ENCODE peak calls at places on chromosomes 3 and 15, in five cellular contexts. Z, B, U, L and R are unnamed samples.
A peak's percentile ranks its signal among the peaks of the same experiment; 100 is the strongest.

GRCh38 chr3:186909078-186909853 is 21.1 kb upstream of the ST6GAL1 start:
- DNase-seq in U (no peak), Z (peak; percentile 93), B (no peak), L (no peak), R (no peak)

GRCh38 chr3:176375519-176375918 is 821.8 kb downstream of the TBL1XR1 start:
- DNase-seq in Z (no peak), U (no peak), L (no peak), B (no peak), R (peak; percentile 11)

GRCh38 chr15:40357723-40358491 is at the start of gene DISP2:
- DNase-seq in Z (peak; percentile 94), L (peak; percentile 51), B (peak; percentile 92), U (peak; percentile 76), R (peak; percentile 80)

GRCh38 chr3:181326637-181327223 is 337.2 kb upstream of the DNAJC19 start:
- DNase-seq in U (no peak), Z (no peak), B (no peak), L (peak; percentile 15), R (peak; percentile 53)

GRCh38 chr15:76285241-76285825 is 25.9 kb downstream of the ETFA start:
- DNase-seq in L (no peak), U (no peak), Z (no peak), B (no peak), R (no peak)

GRCh38 chr3:27213450-27213849 is 155.7 kb downstream of the NEK10 start:
- DNase-seq in L (no peak), Z (no peak), U (no peak), B (no peak), R (no peak)

GRCh38 chr3:110743202-110743601 is 328.4 kb upstream of the NECTIN3 start:
- DNase-seq in Z (no peak), U (no peak), B (no peak), L (no peak), R (no peak)

GRCh38 chr3:16487506-16488175 is 25.9 kb downstream of the RFTN1 start:
- DNase-seq in L (no peak), Z (no peak), B (no peak), U (no peak), R (no peak)

GRCh38 chr3:84961492-84962255 is 2.9 kb downstream of the CADM2 start:
- DNase-seq in B (no peak), Z (no peak), L (no peak), U (no peak), R (no peak)

GRCh38 chr3:70053293-70053692 is 53.8 kb downstream of the SAMMSON start:
- DNase-seq in Z (no peak), U (no peak), B (no peak), L (no peak), R (no peak)

GRCh38 chr3:129000742-129001100 is 383 bp upstream of the EFCC1 start:
- DNase-seq in Z (no peak), B (no peak), U (no peak), L (no peak), R (no peak)

GRCh38 chr15:67840747-67841634 is 1.1 kb upstream of the RNU6-1 start:
- DNase-seq in B (no peak), U (peak; percentile 68), Z (no peak), L (no peak), R (peak; percentile 47)

GRCh38 chr15:67839929-67840746 is at the start of gene RNU6-1:
- DNase-seq in L (peak; percentile 81), U (peak; percentile 95), Z (peak; percentile 98), B (peak; percentile 94), R (peak; percentile 99)

GRCh38 chr15:67839358-67839928 is 402 bp downstream of the RNU6-1 start:
- DNase-seq in B (no peak), U (no peak), L (peak; percentile 34), Z (no peak), R (peak; percentile 75)

GRCh38 chr15:67836955-67837354 is 2.9 kb downstream of the RNU6-1 start:
- DNase-seq in L (no peak), U (no peak), Z (no peak), B (no peak), R (no peak)

DNA sequence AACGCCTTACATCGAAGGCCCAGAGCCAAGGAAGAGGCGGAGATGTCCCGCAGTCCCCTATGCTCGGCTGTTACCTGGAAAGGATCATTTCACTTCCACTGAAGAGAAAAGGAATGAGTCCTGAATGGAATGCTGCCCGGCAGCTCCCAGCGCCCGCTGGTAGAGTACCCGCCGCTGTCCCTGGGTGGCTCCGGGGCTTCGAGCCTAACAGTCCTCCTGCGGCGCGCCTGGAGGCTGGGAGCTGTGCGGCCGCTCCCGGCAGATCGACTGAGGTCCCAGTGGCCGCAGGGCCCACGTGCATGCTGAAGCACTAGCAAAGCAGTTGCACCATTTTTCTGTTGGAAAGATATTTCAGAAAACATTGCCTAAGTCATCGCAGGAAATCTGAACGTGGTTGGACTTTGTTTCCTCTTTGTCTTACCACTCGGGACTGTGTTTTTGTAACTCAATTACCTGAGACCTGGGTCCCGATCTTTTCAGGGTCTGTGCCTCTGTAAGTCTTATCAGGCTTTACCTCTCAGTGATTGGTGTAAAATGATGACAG is 984 bp downstream of the RNU6-1 start:
- DNase-seq in U (peak; percentile 74), B (peak; percentile 59), Z (peak; percentile 64), L (no peak), R (no peak)
- H3K4me3 ChIP-seq in U (peak overlapping the region; percentile 75), B (peak overlapping the region; percentile 80), Z (peak overlapping the region; percentile 42), L (no peak overlapping the region), R (no peak overlapping the region)

GRCh38 chr15:50227076-50227475 is 38.5 kb downstream of the HDC start:
- DNase-seq in U (no peak), Z (no peak), B (no peak), L (no peak), R (no peak)

GRCh38 chr15:50225897-50226296 is 39.6 kb downstream of the HDC start:
- DNase-seq in L (no peak), Z (no peak), B (no peak), U (no peak), R (no peak)

GRCh38 chr15:50225057-50225456 is 40.5 kb downstream of the HDC start:
- DNase-seq in B (no peak), Z (no peak), U (no peak), L (no peak), R (no peak)

GRCh38 chr15:50222181-50222580 is 40.2 kb downstream of the SLC27A2 start:
- DNase-seq in B (no peak), L (no peak), U (no peak), Z (no peak), R (no peak)

GRCh38 chr15:50224606-50225005 is 40.9 kb downstream of the HDC start:
- DNase-seq in U (no peak), Z (no peak), B (no peak), L (no peak), R (no peak)
- H3K36me3 ChIP-seq in U (no peaks in the 10 kb centered on the region), Z (no peaks in the 10 kb centered on the region), B (no peaks in the 10 kb centered on the region), L (no peaks in the 10 kb centered on the region), R (peaks cover 7% of the 10 kb centered on the region)

GRCh38 chr3:45026957-45027356 is 854 bp downstream of the CLEC3B start:
- DNase-seq in U (peak; percentile 96), B (no peak), L (no peak), Z (peak; percentile 56), R (no peak)
- H3K4me3 ChIP-seq in U (peak overlapping the region; percentile 43), B (no peak overlapping the region), L (no peak overlapping the region), Z (no peak overlapping the region), R (no peak overlapping the region)

GRCh38 chr3:193660698-193661400 is 67.8 kb downstream of the OPA1 start:
- DNase-seq in Z (no peak), B (no peak), L (no peak), U (no peak), R (no peak)
- H3K36me3 ChIP-seq in Z (peaks cover 80% of the 10 kb centered on the region), B (no peaks in the 10 kb centered on the region), L (peaks cover 30% of the 10 kb centered on the region), U (peaks cover 40% of the 10 kb centered on the region), R (peaks cover 60% of the 10 kb centered on the region)

GRCh38 chr15:80076321-80077318 is 17.1 kb downstream of the ZFAND6 start:
- DNase-seq in B (no peak), Z (no peak), L (no peak), U (no peak), R (peak; percentile 96)

GRCh38 chr15:80071652-80072051 is 12.2 kb downstream of the ZFAND6 start:
- DNase-seq in Z (no peak), B (no peak), U (no peak), L (no peak), R (no peak)

GRCh38 chr15:80070840-80071239 is 11.4 kb downstream of the ZFAND6 start:
- DNase-seq in L (no peak), Z (no peak), B (no peak), U (no peak), R (peak; percentile 96)

GRCh38 chr15:80072285-80072684 is 12.8 kb downstream of the ZFAND6 start:
- DNase-seq in L (peak; percentile 87), Z (no peak), B (no peak), U (no peak), R (peak; percentile 61)

GRCh38 chr15:80073197-80073596 is 13.7 kb downstream of the ZFAND6 start:
- DNase-seq in L (no peak), B (no peak), Z (no peak), U (no peak), R (no peak)
- H3K4me3 ChIP-seq in L (peak overlapping the region; percentile 52), B (no peak overlapping the region), Z (no peak overlapping the region), U (no peak overlapping the region), R (peak overlapping the region; percentile 38)

DNA sequence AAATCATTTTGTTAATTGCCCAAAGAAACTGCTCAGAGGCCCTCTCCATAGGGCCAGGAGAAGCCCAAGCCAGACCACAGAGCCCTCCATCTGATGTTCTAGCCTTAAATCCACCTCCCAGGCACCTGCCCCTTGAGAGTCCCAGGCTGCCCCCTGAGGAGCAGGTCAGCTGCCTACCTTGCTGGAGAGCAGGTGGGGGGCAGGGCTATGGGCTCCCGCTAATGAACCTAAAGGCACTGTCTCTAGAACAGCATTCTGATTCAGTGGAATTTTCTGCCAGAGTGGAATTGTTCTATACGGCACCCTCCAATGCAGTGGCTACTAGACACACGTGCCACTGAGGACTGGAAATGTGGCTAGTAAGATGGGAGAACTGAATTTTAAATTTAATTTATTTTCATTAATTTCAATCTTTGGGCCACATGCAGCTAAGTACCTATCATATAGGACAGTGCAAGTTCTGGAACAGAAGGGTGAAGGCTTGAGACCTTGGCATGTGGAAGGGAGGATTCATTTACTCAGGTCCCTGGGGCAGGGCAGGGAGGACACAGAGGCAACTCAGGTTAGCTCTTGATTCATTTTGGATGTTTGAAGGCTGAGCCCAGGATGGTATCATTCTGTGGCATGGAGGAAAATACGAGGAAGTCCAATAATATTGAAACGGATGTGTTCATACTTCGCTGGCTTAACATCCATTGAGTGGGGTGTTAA is 11.4 kb downstream of the AMOTL2 start:
- DNase-seq in B (no peak), Z (peak; percentile 33), L (no peak), U (no peak), R (no peak)
- H3K36me3 ChIP-seq in B (no peaks in the 10 kb centered on the region), Z (peaks cover 78% of the 10 kb centered on the region), L (peaks cover 75% of the 10 kb centered on the region), U (peaks cover 94% of the 10 kb centered on the region), R (peaks cover 91% of the 10 kb centered on the region)

GRCh38 chr3:6861331-6861988 is 545 bp downstream of the GRM7 start:
- DNase-seq in B (no peak), L (no peak), U (no peak), Z (no peak), R (no peak)
- H3K4me3 ChIP-seq in B (peak overlapping the region; percentile 37), L (no peak overlapping the region), U (peak overlapping the region; percentile 25), Z (peak overlapping the region; percentile 26), R (no peak overlapping the region)

DNA sequence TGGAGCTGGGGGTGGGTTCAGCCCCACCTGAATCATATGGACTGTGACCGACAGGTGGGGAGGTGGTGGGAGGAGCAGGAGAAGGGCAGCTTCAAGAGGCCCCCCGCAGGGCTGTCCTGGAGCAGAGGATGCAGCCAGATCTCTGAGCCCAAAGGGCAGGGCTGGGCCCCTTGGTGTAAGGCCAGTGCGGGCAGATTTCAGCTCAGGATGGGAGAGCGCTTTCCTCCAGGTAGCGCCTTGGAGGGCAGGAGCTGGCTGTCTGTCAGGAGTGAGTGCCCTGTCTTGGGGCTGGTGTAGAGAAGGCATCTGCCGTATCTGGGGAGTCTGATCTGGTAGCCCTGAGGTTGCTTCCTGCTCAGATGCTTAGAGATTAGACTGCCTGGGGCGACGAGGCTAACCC is 7.3 kb downstream of the TMEM43 start:
- DNase-seq in Z (no peak), U (no peak), L (no peak), B (no peak), R (no peak)
- H3K36me3 ChIP-seq in Z (peaks cover 98% of the 10 kb centered on the region), U (peaks cover 82% of the 10 kb centered on the region), L (peaks cover 51% of the 10 kb centered on the region), B (no peaks in the 10 kb centered on the region), R (peaks cover 71% of the 10 kb centered on the region)